ENCODE peak calls at places on chromosomes 16 and 17, in five cellular contexts. P is astrocyte, F is sigmoid colon, R is fibroblast of mammary gland, O is fibroblast of the aortic adventitia. K is an unnamed sample.

GRCh38 chr16:53837421-53837820 is 133.5 kb downstream of the FTO start:
- DNase-seq in P (no peak), F (no peak), R (no peak), O (peak; percentile 51), K (no peak)

GRCh38 chr17:3770471-3770870 is 30.5 kb downstream of the ITGAE start:
- DNase-seq in P (no peak), F (no peak), R (no peak), O (no peak), K (no peak)

GRCh38 chr17:49247949-49248348 is 17.4 kb upstream of the PHOSPHO1 start:
- DNase-seq in P (no peak), F (no peak), R (no peak), O (no peak), K (no peak)

GRCh38 chr17:61000911-61001310 is 323.3 kb downstream of the BCAS3 start:
- DNase-seq in P (peak; percentile 45), F (no peak), R (peak; percentile 89), O (peak; percentile 68), K (peak; percentile 4)

GRCh38 chr16:50419116-50419515 is 50.3 kb upstream of the BRD7 start:
- DNase-seq in P (no peak), F (no peak), R (no peak), O (no peak), K (no peak)

GRCh38 chr17:7191069-7191468 is 11.9 kb upstream of the ASGR1 start:
- DNase-seq in P (no peak), F (no peak), R (no peak), O (no peak), K (no peak)

GRCh38 chr17:66950886-66951604 is 13.5 kb upstream of the CACNG4 start:
- DNase-seq in P (no peak), F (no peak), R (no peak), O (no peak), K (peak; percentile 66)

GRCh38 chr16:84117482-84117843 is 721 bp upstream of the MBTPS1 start:
- DNase-seq in P (peak; percentile 16), F (no peak), R (peak; percentile 49), O (no peak), K (no peak)

GRCh38 chr16:88331989-88332920 is 50.5 kb upstream of the ZNF469 start:
- DNase-seq in P (peak; percentile 100), F (peak; percentile 87), R (peak; percentile 100), O (peak; percentile 100), K (peak; percentile 97)

GRCh38 chr16:75250809-75251279 is 580 bp downstream of the BCAR1 start:
- DNase-seq in P (no peak), F (peak; percentile 79), R (no peak), O (no peak), K (no peak)

GRCh38 chr16:88455610-88456355 is 2.7 kb downstream of the ZFPM1 start:
- DNase-seq in P (peak; percentile 28), F (no peak), R (peak; percentile 38), O (peak; percentile 65), K (no peak)

GRCh38 chr16:75025766-75026165 is 26.9 kb downstream of the ZNRF1 start:
- DNase-seq in P (peak; percentile 38), F (no peak), R (peak; percentile 58), O (peak; percentile 42), K (no peak)

GRCh38 chr16:48231675-48232214 is 12.4 kb upstream of the LONP2 start:
- DNase-seq in P (peak; percentile 7), F (no peak), R (peak; percentile 47), O (peak; percentile 51), K (peak; percentile 45)

GRCh38 chr16:79618712-79619050 is 18.1 kb upstream of the MAF start:
- DNase-seq in P (no peak), F (no peak), R (no peak), O (no peak), K (no peak)

GRCh38 chr16:59886021-59886420 is 1151.9 kb upstream of the GOT2 start:
- DNase-seq in P (peak; percentile 92), F (peak; percentile 73), R (peak; percentile 86), O (peak; percentile 9), K (peak; percentile 88)

GRCh38 chr16:83886199-83886971 is 12.5 kb upstream of the MLYCD start:
- DNase-seq in P (no peak), F (no peak), R (no peak), O (no peak), K (no peak)

GRCh38 chr16:81457326-81458133 is 12.9 kb downstream of the CMIP start:
- DNase-seq in P (peak; percentile 68), F (no peak), R (peak; percentile 68), O (peak; percentile 78), K (peak; percentile 51)

GRCh38 chr16:23678430-23679273 is at the start of gene PLK1:
- DNase-seq in P (peak; percentile 63), F (peak; percentile 79), R (peak; percentile 80), O (peak; percentile 72), K (peak; percentile 94)

GRCh38 chr16:67294927-67295326 is 15.6 kb downstream of the PLEKHG4 start:
- DNase-seq in P (peak; percentile 40), F (no peak), R (peak; percentile 85), O (peak; percentile 86), K (no peak)

GRCh38 chr16:483351-484075 is 44.0 kb upstream of the CAPN15 start:
- DNase-seq in P (peak; percentile 22), F (no peak), R (no peak), O (peak; percentile 25), K (no peak)

GRCh38 chr17:57868007-57868774 is 18.3 kb upstream of the MRPS23 start:
- DNase-seq in P (peak; percentile 91), F (peak; percentile 96), R (peak; percentile 95), O (peak; percentile 94), K (peak; percentile 93)

GRCh38 chr16:85498607-85499006 is 114.5 kb upstream of the GSE1 start:
- DNase-seq in P (no peak), F (no peak), R (no peak), O (no peak), K (no peak)

GRCh38 chr16:89555265-89555664 is 5.2 kb upstream of the RPL13 start:
- DNase-seq in P (no peak), F (no peak), R (no peak), O (no peak), K (no peak)

GRCh38 chr16:85418978-85419491 is 194.1 kb upstream of the GSE1 start:
- DNase-seq in P (no peak), F (peak; percentile 53), R (no peak), O (no peak), K (no peak)

GRCh38 chr17:41101586-41102259 is at the start of gene KRTAP4-16:
- DNase-seq in P (no peak), F (no peak), R (no peak), O (no peak), K (no peak)

GRCh38 chr17:81337449-81337848 is 42.3 kb upstream of the SLC38A10 start:
- DNase-seq in P (no peak), F (peak; percentile 64), R (no peak), O (no peak), K (no peak)

GRCh38 chr17:32498362-32498761 is 11.6 kb downstream of the CDK5R1 start:
- DNase-seq in P (no peak), F (peak; percentile 55), R (no peak), O (no peak), K (no peak)

GRCh38 chr17:32494621-32495346 is 8.0 kb downstream of the CDK5R1 start:
- DNase-seq in P (no peak), F (no peak), R (no peak), O (no peak), K (no peak)

GRCh38 chr17:32495347-32496253 is 8.8 kb downstream of the CDK5R1 start:
- DNase-seq in P (peak; percentile 45), F (peak; percentile 64), R (peak; percentile 53), O (peak; percentile 30), K (no peak)

GRCh38 chr17:32496348-32497078 is 9.7 kb downstream of the CDK5R1 start:
- DNase-seq in P (peak; percentile 78), F (peak; percentile 56), R (peak; percentile 87), O (peak; percentile 55), K (peak; percentile 77)

GRCh38 chr17:32497431-32498205 is 10.8 kb downstream of the CDK5R1 start:
- DNase-seq in P (peak; percentile 11), F (peak; percentile 49), R (peak; percentile 45), O (no peak), K (peak; percentile 42)
- TF ChIP-seq CTCF in P (no peak), F (no peak), R (no peak), O (no peak), K (no peak)

DNA sequence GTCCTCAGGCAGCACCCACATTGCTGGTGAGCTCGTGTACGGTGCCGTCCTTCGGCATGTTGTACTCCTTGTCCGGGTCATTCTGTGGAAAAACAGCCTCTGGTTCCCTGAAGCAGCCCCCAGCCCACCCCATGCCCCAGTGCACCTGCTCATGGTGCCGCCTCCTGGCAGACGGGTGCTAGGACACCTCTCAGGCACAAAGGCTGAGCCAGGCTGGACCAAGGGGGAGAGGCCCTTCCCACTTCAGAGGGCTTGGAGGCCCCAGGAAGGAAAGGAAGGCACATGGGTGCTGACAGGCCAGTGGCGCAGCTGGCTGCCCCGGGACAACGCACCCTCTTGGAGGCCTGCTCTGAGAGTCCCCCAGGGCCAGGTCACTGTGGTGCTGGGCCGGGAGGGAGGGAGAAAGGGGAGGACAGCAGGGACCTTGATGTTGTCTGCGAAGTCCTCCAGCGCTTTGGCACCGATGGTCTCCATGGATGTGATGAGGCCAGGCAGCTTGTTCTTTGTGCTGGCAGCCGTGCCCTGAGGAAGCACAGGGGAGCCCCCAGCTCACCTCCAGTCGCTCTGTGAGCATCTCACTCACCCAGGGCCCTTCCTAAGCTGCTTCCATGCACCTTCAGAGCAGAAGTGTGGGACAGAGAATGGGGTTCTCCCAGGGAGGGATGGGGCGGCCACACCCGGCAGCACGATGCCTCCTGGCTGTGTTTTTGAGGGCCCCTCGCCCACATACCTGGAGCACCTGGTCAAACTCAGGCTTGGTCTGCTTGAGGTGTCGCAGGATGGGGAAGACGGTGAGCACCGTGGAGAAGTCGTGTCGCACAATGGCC is 9.3 kb downstream of the ZACN start:
- DNase-seq in P (no peak), F (peak; percentile 35), R (no peak), O (no peak), K (no peak)
- TF ChIP-seq CTCF in P (no peak), F (no peak), R (no peak), O (no peak), K (no peak)

GRCh38 chr16:28217326-28217725 is 5.6 kb upstream of the XPO6 start:
- DNase-seq in P (no peak), F (no peak), R (no peak), O (no peak), K (no peak)

GRCh38 chr16:28213396-28213795 is 1.6 kb upstream of the XPO6 start:
- DNase-seq in P (no peak), F (no peak), R (no peak), O (no peak), K (no peak)

GRCh38 chr16:28212532-28212873 is 738 bp upstream of the XPO6 start:
- DNase-seq in P (no peak), F (no peak), R (peak; percentile 44), O (peak; percentile 28), K (peak; percentile 51)

GRCh38 chr16:28219283-28219682 is 7.5 kb upstream of the XPO6 start:
- DNase-seq in P (no peak), F (no peak), R (no peak), O (no peak), K (no peak)

GRCh38 chr16:28218109-28218508 is 6.3 kb upstream of the XPO6 start:
- DNase-seq in P (no peak), F (no peak), R (peak; percentile 66), O (peak; percentile 60), K (peak; percentile 67)
- TF ChIP-seq CTCF in P (peak; percentile 30), F (no peak), R (peak; percentile 65), O (peak; percentile 66), K (peak; percentile 34)

DNA sequence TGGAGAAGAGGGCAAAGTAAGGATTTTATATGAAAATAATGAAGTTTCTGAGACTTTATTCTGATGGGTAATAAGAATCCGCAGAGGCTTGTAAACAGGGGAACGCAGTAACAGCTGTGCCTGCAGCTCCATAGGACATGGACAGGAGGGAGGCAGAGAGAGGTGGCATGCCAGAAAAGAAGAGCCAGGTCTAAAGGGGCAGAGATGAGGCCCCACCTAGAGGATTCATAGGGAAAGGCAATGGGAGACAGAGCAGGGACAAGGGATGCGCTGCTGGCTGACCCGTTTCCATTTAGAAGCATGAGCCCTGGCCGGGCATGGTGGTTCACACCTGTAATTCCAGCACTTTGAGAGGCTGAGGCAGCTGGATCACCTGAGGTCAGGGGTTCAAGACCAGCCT is 340.3 kb upstream of the CDH5 start:
- DNase-seq in P (no peak), F (no peak), R (peak; percentile 41), O (no peak), K (peak; percentile 51)
- TF ChIP-seq CTCF in P (peak; percentile 24), F (no peak), R (peak; percentile 49), O (peak; percentile 36), K (no peak)